ENCODE peak calls at places on chromosome X, in four cellular contexts. Z is PC-3; M is effector memory CD4-positive, alpha-beta T cell; K is OCI-LY7. T is an unnamed sample.

GRCh38 chrX:56057325-56057724 is 174.8 kb upstream of the KLF8 start:
- DNase-seq in K (no peak), M (no peak), Z (no peak), T (no peak)

GRCh38 chrX:38839269-38839668 is 38.0 kb downstream of the MID1IP1 start:
- DNase-seq in Z (no peak), M (no peak), K (no peak), T (no peak)

GRCh38 chrX:45850197-45850774 is 649.6 kb upstream of the DIPK2B start:
- DNase-seq in M (no peak), K (no peak), Z (peak; percentile 45), T (peak; percentile 38)

GRCh38 chrX:38868941-38869378 is 67.7 kb downstream of the MID1IP1 start:
- DNase-seq in M (no peak), Z (peak; percentile 70), K (no peak), T (no peak)

GRCh38 chrX:129655547-129656248 is 942 bp upstream of the APLN start:
- DNase-seq in Z (peak; percentile 56), M (no peak), K (peak; percentile 55), T (no peak)

GRCh38 chrX:101659601-101660063 is at the start of gene ARMCX2:
- DNase-seq in Z (no peak), M (no peak), K (no peak), T (no peak)

GRCh38 chrX:132258509-132258908 is 39.3 kb upstream of the RAP2C start:
- DNase-seq in M (no peak), Z (no peak), K (no peak), T (no peak)

GRCh38 chrX:124348152-124348551 is 1.8 kb downstream of the SH2D1A start:
- DNase-seq in M (no peak), K (no peak), Z (no peak), T (peak; percentile 12)

GRCh38 chrX:110383414-110383813 is 24.8 kb downstream of the RTL9 start:
- DNase-seq in K (no peak), Z (peak; percentile 42), M (no peak), T (no peak)

GRCh38 chrX:68429216-68429615 is 4.1 kb downstream of the OPHN1 start:
- DNase-seq in Z (peak; percentile 77), M (no peak), K (no peak), T (no peak)

GRCh38 chrX:132612990-132613564 is 124.2 kb upstream of the MBNL3 start:
- DNase-seq in M (peak; percentile 0), Z (peak; percentile 61), K (peak; percentile 49), T (peak; percentile 28)

GRCh38 chrX:40331766-40332165 is 234.0 kb upstream of the BCOR start:
- DNase-seq in K (no peak), M (no peak), Z (no peak), T (no peak)

GRCh38 chrX:134692990-134693389 is 34.7 kb upstream of the PLAC1 start:
- DNase-seq in Z (peak; percentile 74), K (no peak), M (no peak), T (no peak)

GRCh38 chrX:28595346-28595745 is 8.1 kb downstream of the IL1RAPL1 start:
- DNase-seq in M (no peak), Z (no peak), K (no peak), T (no peak)

GRCh38 chrX:122641136-122641535 is 542.9 kb upstream of the GRIA3 start:
- DNase-seq in Z (no peak), M (no peak), K (no peak), T (no peak)

GRCh38 chrX:29422034-29422433 is 793.3 kb upstream of the MAGEB2 start:
- DNase-seq in M (no peak), Z (no peak), K (no peak), T (no peak)

GRCh38 chrX:65677954-65678469 is 10.6 kb downstream of the MSN start:
- DNase-seq in K (no peak), Z (peak; percentile 91), M (no peak), T (no peak)

GRCh38 chrX:148504412-148504950 is 4.1 kb downstream of the AFF2 start:
- DNase-seq in K (no peak), Z (no peak), M (no peak), T (no peak)

GRCh38 chrX:118148737-118149136 is 32.1 kb upstream of the KLHL13 start:
- DNase-seq in Z (no peak), M (no peak), K (no peak), T (no peak)

GRCh38 chrX:41472231-41472815 is 25.2 kb downstream of the NYX start:
- DNase-seq in K (no peak), M (no peak), Z (no peak), T (no peak)

GRCh38 chrX:153948847-153949819 is 4.7 kb upstream of the RENBP start:
- DNase-seq in Z (no peak), K (no peak), M (no peak), T (no peak)
- H3K36me3 ChIP-seq in Z (peaks cover 28% of the 10 kb centered on the region), K (peaks cover 77% of the 10 kb centered on the region), M (peaks cover 40% of the 10 kb centered on the region), T (peaks cover 25% of the 10 kb centered on the region)

GRCh38 chrX:13078739-13079444 is 34.5 kb upstream of the FAM9C start:
- DNase-seq in K (no peak), M (no peak), Z (no peak), T (no peak)
- H3K4me3 ChIP-seq in K (peak overlapping the region; percentile 38), M (peak overlapping the region; percentile 38), Z (no peak overlapping the region), T (peak overlapping the region; percentile 37)

DNA sequence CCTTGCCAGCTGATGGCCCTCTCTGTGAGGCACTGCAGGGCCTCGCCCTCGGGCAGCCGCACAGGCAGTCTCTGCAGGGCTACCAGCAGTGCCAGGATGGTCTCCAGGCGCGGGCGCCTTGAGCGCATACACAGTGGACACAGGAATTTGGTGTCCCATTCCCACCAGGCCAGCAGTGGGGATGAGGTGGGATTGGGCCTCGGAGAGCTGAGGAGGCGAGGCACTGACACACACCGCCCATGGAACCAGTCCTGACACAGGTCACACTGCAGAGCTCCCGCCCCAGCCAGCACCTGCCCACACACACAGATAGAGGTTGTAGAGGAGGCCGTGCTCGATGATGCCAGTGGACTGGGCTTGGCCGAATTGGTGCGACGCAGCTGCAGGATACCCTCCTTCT is 30.7 kb downstream of the KDM5C start:
- DNase-seq in K (no peak), Z (no peak), M (no peak), T (no peak)
- H3K36me3 ChIP-seq in K (peaks cover 63% of the 10 kb centered on the region), Z (peaks cover 36% of the 10 kb centered on the region), M (peaks cover 65% of the 10 kb centered on the region), T (peaks cover 55% of the 10 kb centered on the region)

GRCh38 chrX:141175786-141176185 is 1.1 kb downstream of the LDOC1 start:
- DNase-seq in K (no peak), M (no peak), Z (peak; percentile 36), T (no peak)
- H3K4me3 ChIP-seq in K (no peak overlapping the region), M (no peak overlapping the region), Z (peak overlapping the region; percentile 99), T (no peak overlapping the region)

DNA sequence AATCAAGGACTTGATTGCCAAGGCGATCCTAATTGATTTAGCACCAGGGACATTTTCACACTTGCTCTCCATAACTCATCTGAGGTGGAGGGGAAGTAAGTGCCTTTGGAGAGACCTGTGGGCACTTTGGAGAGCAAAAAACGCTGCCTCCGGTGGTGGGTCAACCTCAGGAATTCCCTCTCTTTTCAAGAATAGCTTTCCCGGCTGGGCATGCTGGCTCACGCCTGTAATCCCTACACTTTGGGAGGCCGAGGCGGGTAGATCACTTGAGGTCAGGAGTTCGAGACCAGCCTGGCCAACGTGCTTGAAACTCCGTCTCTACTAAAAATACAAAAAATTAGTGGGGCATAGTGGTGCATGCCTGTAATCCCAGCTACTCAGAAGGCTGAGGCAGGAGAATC is 49.2 kb downstream of the PRPS1 start:
- DNase-seq in M (no peak), K (no peak), Z (peak; percentile 21), T (no peak)
- H3K36me3 ChIP-seq in M (no peaks in the 10 kb centered on the region), K (no peaks in the 10 kb centered on the region), Z (no peaks in the 10 kb centered on the region), T (no peaks in the 10 kb centered on the region)

GRCh38 chrX:23381688-23382087 is 47.0 kb downstream of the PTCHD1 start:
- DNase-seq in K (no peak), Z (no peak), M (no peak), T (no peak)
- H3K4me3 ChIP-seq in K (no peak overlapping the region), Z (no peak overlapping the region), M (no peak overlapping the region), T (no peak overlapping the region)

GRCh38 chrX:1440506-1440905 is 12.2 kb downstream of the ASMTL start:
- DNase-seq in K (no peak), M (no peak), Z (no peak), T (no peak)

GRCh38 chrX:1434871-1435240 is 17.9 kb downstream of the ASMTL start:
- DNase-seq in M (no peak), Z (no peak), K (no peak), T (no peak)

GRCh38 chrX:1430451-1430850 is 22.3 kb downstream of the ASMTL start:
- DNase-seq in M (no peak), K (no peak), Z (no peak), T (no peak)

GRCh38 chrX:1433646-1434357 is 18.9 kb downstream of the ASMTL start:
- DNase-seq in M (no peak), Z (no peak), K (no peak), T (no peak)

DNA sequence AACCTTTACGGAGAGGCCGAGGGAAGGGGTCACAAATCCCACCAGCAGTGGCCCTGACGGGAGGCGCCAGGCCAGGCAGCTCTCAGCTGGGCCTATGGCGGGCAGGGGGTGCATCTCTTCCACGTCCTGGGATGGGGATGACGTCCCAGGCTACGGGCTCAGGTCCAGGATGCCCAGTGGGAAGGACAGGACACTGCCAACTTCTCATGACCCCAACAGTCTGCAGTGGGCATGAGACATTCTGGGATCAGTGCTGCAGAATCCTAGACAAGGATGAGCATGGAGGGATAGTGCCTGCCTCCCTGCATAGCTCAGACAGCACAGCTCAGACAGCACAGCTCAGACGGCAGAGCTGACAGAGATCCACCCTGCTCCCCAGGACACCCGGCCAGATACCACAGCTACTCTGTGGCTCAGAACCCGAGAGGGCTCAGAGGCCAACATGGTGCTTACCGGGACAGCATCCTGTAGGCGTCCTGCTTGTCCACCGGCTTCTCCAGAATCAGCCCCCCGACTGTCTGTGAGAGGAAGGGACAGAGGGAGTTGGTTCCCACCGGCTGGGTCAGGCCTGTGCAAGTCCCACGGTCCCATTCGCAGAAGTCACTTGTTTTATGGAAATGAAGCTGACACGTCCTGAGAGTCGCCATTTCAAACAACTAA is 17.3 kb downstream of the ASMTL start:
- DNase-seq in M (no peak), Z (no peak), K (no peak), T (no peak)
- H3K36me3 ChIP-seq in M (peaks cover 32% of the 10 kb centered on the region), Z (no peaks in the 10 kb centered on the region), K (peaks cover 63% of the 10 kb centered on the region), T (peaks cover 23% of the 10 kb centered on the region)

DNA sequence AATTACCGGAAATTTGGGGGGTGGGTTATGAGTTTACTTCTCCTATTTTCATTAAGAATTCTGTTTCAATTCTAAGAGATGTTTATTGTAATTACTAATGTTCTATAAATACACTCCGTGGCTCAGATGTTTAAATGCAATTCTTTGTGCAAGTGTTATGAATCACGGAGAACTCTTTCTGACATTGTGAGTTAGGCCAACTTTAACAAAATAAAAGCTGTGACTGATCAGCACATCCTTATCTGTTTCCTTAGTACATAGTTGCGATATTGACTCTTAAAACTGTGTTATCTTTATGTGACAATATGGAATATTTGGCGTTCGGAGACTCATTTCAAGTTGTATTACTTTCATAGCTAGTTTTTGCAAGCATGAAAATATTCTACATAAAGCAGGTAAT is 902 bp downstream of the KLHL4 start:
- DNase-seq in K (no peak), Z (peak; percentile 33), M (no peak), T (no peak)
- H3K4me3 ChIP-seq in K (no peak overlapping the region), Z (peak overlapping the region; percentile 68), M (no peak overlapping the region), T (no peak overlapping the region)

GRCh38 chrX:154321624-154322023 is 26.0 kb downstream of the TKTL1 start:
- DNase-seq in Z (no peak), M (no peak), K (peak; percentile 57), T (no peak)
- H3K36me3 ChIP-seq in Z (no peaks in the 10 kb centered on the region), M (no peaks in the 10 kb centered on the region), K (no peaks in the 10 kb centered on the region), T (no peaks in the 10 kb centered on the region)